ENCODE peak calls at places on chromosomes 7 and 10, in five cellular contexts. U is coronary artery, T is A673, I is ovary, P is GM23338. V is an unnamed sample.

GRCh38 chr7:24574365-24574764 is 1.1 kb downstream of the PALS2 start:
- DNase-seq in P (no peak), U (no peak), T (peak; percentile 21), I (no peak), V (no peak)

GRCh38 chr10:3030765-3031164 is 36.6 kb upstream of the PFKP start:
- DNase-seq in T (no peak), P (no peak), U (no peak), I (no peak), V (no peak)

GRCh38 chr7:4745971-4746919 is 29.2 kb upstream of the AP5Z1 start:
- DNase-seq in T (no peak), I (no peak), P (no peak), U (no peak), V (peak; percentile 76)

GRCh38 chr7:110975476-110975875 is 115.5 kb upstream of the LRRN3 start:
- DNase-seq in T (no peak), I (no peak), P (no peak), U (no peak), V (no peak)

GRCh38 chr7:71972513-71972912 is 439.6 kb downstream of the CALN1 start:
- DNase-seq in I (no peak), U (no peak), T (no peak), P (no peak), V (no peak)

GRCh38 chr7:130875265-130875741 is 141.3 kb upstream of the KLF14 start:
- DNase-seq in T (no peak), U (no peak), P (peak; percentile 87), I (peak; percentile 44), V (no peak)

GRCh38 chr7:151759591-151760042 is 117.3 kb downstream of the PRKAG2 start:
- DNase-seq in P (peak; percentile 93), I (peak; percentile 64), U (no peak), T (peak; percentile 70), V (peak; percentile 49)

GRCh38 chr10:130686680-130687300 is 550.6 kb downstream of the GLRX3 start:
- DNase-seq in U (no peak), I (no peak), T (peak; percentile 75), P (peak; percentile 36), V (no peak)

GRCh38 chr7:6212008-6212407 is 60.4 kb downstream of the CYTH3 start:
- DNase-seq in T (no peak), P (no peak), U (no peak), I (no peak), V (no peak)

GRCh38 chr10:118590334-118590733 is 5.1 kb downstream of the PRLHR start:
- DNase-seq in I (no peak), T (peak; percentile 81), U (no peak), P (no peak), V (no peak)

GRCh38 chr10:17199351-17199804 is 2.1 kb downstream of the TRDMT1 start:
- DNase-seq in I (no peak), P (peak; percentile 53), U (no peak), T (peak; percentile 73), V (peak; percentile 14)

GRCh38 chr7:141276031-141276430 is 202.2 kb downstream of the TMEM178B start:
- DNase-seq in T (no peak), P (no peak), U (no peak), I (no peak), V (no peak)

GRCh38 chr10:70681731-70682005 is 9.4 kb downstream of the ADAMTS14 start:
- DNase-seq in I (no peak), U (peak; percentile 67), T (no peak), P (no peak), V (no peak)

DNA sequence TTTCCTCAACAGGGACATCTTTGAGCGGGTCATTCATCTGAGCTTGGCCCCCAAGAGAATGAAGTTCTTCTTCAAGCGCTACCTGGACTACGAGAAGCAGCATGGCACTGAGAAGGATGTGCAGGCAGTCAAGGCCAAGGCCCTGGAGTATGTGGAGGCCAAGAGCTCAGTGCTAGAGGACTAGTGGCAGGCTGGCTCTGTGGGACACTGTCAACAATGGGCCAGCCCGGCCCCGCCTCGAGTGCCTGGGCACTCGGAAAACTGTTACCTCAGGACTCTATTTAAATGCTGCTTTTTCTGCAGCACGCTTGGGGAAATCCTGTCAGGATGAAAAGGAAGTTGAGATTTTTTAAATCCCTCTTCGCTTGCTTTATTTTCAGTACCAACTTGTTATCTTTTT is 6.8 kb downstream of the CALHM2 start:
- DNase-seq in I (no peak), U (no peak), P (no peak), T (no peak), V (no peak)
- H3K27ac ChIP-seq in I (peak overlapping the region; percentile 84), U (peak overlapping the region; percentile 96), P (no peak overlapping the region), T (no peak overlapping the region), V (no peak overlapping the region)

GRCh38 chr10:58823983-58824382 is 311.3 kb downstream of the BICC1 start:
- DNase-seq in P (no peak), I (no peak), U (no peak), T (no peak), V (no peak)
- H3K4me3 ChIP-seq in P (no peak overlapping the region), I (no peak overlapping the region), U (no peak overlapping the region), T (no peak overlapping the region), V (no peak overlapping the region)

GRCh38 chr7:101598422-101598957 is 30.6 kb downstream of the MYL10 start:
- DNase-seq in U (no peak), P (no peak), T (no peak), I (no peak), V (no peak)
- H3K27ac ChIP-seq in U (peak overlapping the region; percentile 91), P (no peak overlapping the region), T (no peak overlapping the region), I (no peak overlapping the region), V (no peak overlapping the region)

GRCh38 chr10:68871105-68871711 is 29.9 kb upstream of the DDX50 start:
- DNase-seq in U (no peak), I (no peak), P (peak; percentile 65), T (peak; percentile 77), V (peak; percentile 61)
- H3K4me3 ChIP-seq in U (no peak overlapping the region), I (no peak overlapping the region), P (peak overlapping the region; percentile 3), T (no peak overlapping the region), V (no peak overlapping the region)

GRCh38 chr7:106797937-106798336 is 67.1 kb upstream of the PIK3CG start:
- DNase-seq in P (no peak), T (no peak), I (no peak), U (no peak), V (no peak)
- H3K27ac ChIP-seq in P (no peak overlapping the region), T (no peak overlapping the region), I (no peak overlapping the region), U (no peak overlapping the region), V (no peak overlapping the region)

GRCh38 chr7:23249486-23249885 is 2.9 kb downstream of the GPNMB start:
- DNase-seq in I (no peak), U (no peak), T (no peak), P (no peak), V (no peak)

GRCh38 chr7:23247602-23248335 is 1.2 kb downstream of the GPNMB start:
- DNase-seq in I (peak; percentile 25), U (peak; percentile 78), P (peak; percentile 65), T (no peak), V (no peak)

GRCh38 chr7:23246540-23246939 is at the start of gene GPNMB:
- DNase-seq in T (peak; percentile 18), U (no peak), I (peak; percentile 45), P (peak; percentile 49), V (peak; percentile 52)

GRCh38 chr7:23244335-23244635 is 2.3 kb upstream of the GPNMB start:
- DNase-seq in P (no peak), T (no peak), U (no peak), I (no peak), V (no peak)

GRCh38 chr7:23247101-23247601 is 576 bp downstream of the GPNMB start:
- DNase-seq in T (no peak), U (no peak), P (peak; percentile 28), I (no peak), V (no peak)
- H3K4me3 ChIP-seq in T (no peak overlapping the region), U (peak overlapping the region; percentile 72), P (peak overlapping the region; percentile 63), I (peak overlapping the region; percentile 26), V (peak overlapping the region; percentile 62)

GRCh38 chr7:28410628-28411578 is 1.4 kb upstream of the CREB5 start:
- DNase-seq in I (peak; percentile 32), U (peak; percentile 80), T (peak; percentile 18), P (peak; percentile 55), V (peak; percentile 60)

GRCh38 chr7:28408974-28409715 is 3.2 kb upstream of the CREB5 start:
- DNase-seq in U (peak; percentile 98), T (peak; percentile 89), P (peak; percentile 96), I (peak; percentile 93), V (peak; percentile 99)

GRCh38 chr7:28411876-28412662 is at the start of gene CREB5:
- DNase-seq in U (no peak), I (no peak), T (no peak), P (peak; percentile 65), V (no peak)

GRCh38 chr7:28408105-28408973 is 4.0 kb upstream of the CREB5 start:
- DNase-seq in I (peak; percentile 19), P (peak; percentile 69), U (no peak), T (no peak), V (no peak)

DNA sequence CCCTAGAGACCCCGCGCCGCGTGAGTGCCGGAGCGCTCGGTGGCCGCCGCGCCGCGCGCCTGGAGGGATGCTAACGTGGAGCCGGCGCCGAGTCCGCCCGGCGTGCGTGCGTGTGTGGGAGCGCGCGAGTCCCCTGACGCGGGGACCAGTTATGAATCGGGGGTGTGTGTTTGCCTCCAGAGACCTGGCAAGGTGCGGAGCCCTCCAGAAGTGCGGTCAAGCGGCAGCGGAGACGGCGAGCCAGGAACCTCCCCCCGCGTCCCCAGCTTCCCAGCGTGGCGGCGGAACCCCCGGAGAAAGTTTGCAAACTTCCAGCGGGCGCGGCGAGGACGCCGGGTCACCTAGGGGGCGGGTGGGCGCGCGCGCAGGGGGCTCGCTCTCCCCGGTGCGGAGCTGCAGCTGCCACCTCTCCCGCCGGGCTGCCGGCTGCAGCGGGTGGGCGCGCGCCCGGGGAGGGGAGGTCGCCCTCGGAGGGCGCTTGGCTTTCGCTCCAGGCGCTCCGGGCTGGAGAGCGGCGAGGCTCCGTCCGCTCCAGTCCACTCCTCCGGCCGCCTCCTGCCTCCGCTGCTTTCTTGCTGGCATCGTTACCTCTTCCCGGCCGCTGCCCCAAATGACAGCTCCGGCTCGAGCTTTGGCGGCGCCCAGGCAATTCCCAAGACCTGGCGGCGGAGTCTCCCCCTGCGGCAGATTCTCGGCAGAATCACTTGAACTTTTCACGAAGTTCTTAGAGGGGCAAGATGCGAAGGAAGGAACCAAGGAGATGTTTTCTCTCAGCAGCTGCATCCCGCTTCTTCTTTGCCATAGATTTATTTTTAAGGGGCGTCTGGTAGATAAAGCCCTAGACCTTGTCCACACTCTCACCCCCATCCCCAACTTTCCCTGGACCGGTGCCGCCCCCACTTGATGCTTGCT is 2.3 kb upstream of the CREB5 start:
- DNase-seq in P (peak; percentile 81), U (peak; percentile 81), I (peak; percentile 46), T (peak; percentile 46), V (peak; percentile 36)
- H3K27ac ChIP-seq in P (no peak overlapping the region), U (peak overlapping the region; percentile 90), I (peak overlapping the region; percentile 24), T (no peak overlapping the region), V (peak overlapping the region; percentile 73)